ENCODE peak calls at places on chromosomes 1 and 21, in ten cellular contexts. C is Jurkat, Clone E6-1; V is epithelial cell of prostate; G is fibroblast of the aortic adventitia; B is AML-193; E is COR-L47; Z is psoas muscle; U is T follicular helper cell; J is iris pigment epithelial cell; D is AG09319. W is an unnamed sample.
A peak's percentile ranks its signal among the peaks of the same experiment; 100 is the strongest.

GRCh38 chr1:220759147-220759546 is 11.0 kb downstream of the MTARC2 start:
- DNase-seq in G (no peak), V (no peak), D (no peak), Z (no peak), E (no peak), B (no peak), J (no peak), U (no peak), C (no peak), W (no peak)

GRCh38 chr1:169106921-169107672 is 607 bp downstream of the ATP1B1 start:
- DNase-seq in E (no peak), D (no peak), G (peak; percentile 41), U (no peak), J (peak; percentile 46), C (no peak), B (peak; percentile 13), V (no peak), Z (peak; percentile 31), W (peak; percentile 41)

GRCh38 chr1:3096360-3096759 is 27.4 kb downstream of the PRDM16 start:
- DNase-seq in E (no peak), U (no peak), J (no peak), Z (no peak), C (no peak), G (no peak), V (no peak), B (no peak), D (no peak), W (no peak)

GRCh38 chr1:93878501-93878888 is 511 bp downstream of the DNTTIP2 start:
- DNase-seq in Z (peak; percentile 49), U (peak; percentile 48), V (peak; percentile 14), C (no peak), J (peak; percentile 17), D (no peak), B (peak; percentile 28), G (peak; percentile 18), E (no peak), W (no peak)

GRCh38 chr1:9687120-9687875 is 35.8 kb downstream of the PIK3CD start:
- DNase-seq in E (peak; percentile 62), B (no peak), C (peak; percentile 75), D (no peak), V (no peak), Z (peak; percentile 57), U (peak; percentile 60), G (no peak), J (peak; percentile 79), W (peak; percentile 39)

GRCh38 chr1:203028784-203029553 is 2.7 kb downstream of the PPFIA4 start:
- DNase-seq in E (no peak), B (no peak), J (no peak), V (no peak), G (no peak), C (no peak), D (no peak), U (no peak), Z (no peak), W (no peak)

GRCh38 chr1:153428790-153429189 is 12.5 kb downstream of the S100A7A start:
- DNase-seq in D (no peak), J (no peak), G (no peak), B (no peak), U (no peak), E (peak; percentile 36), V (no peak), C (no peak), Z (no peak), W (no peak)

GRCh38 chr1:209601809-209602657 is 18.5 kb downstream of the CAMK1G start:
- DNase-seq in U (no peak), E (peak; percentile 43), V (no peak), Z (no peak), C (peak; percentile 42), G (peak; percentile 66), B (peak; percentile 51), D (peak; percentile 25), J (peak; percentile 57), W (peak; percentile 56)

GRCh38 chr1:19468397-19468956 is 16.9 kb downstream of the CAPZB start:
- DNase-seq in G (no peak), D (no peak), C (no peak), U (peak; percentile 57), J (no peak), Z (no peak), E (no peak), V (peak; percentile 27), B (no peak), W (no peak)

GRCh38 chr1:64549464-64550239 is 79.7 kb downstream of the CACHD1 start:
- DNase-seq in D (no peak), B (no peak), Z (no peak), J (no peak), G (no peak), V (no peak), C (no peak), E (no peak), U (no peak), W (no peak)

GRCh38 chr21:46622226-46622625 is 13.2 kb upstream of the PRMT2 start:
- DNase-seq in B (peak; percentile 74), Z (no peak), V (no peak), G (no peak), J (peak; percentile 34), E (no peak), U (no peak), D (no peak), C (peak; percentile 89), W (no peak)

GRCh38 chr1:74522143-74522542 is 9.7 kb upstream of the LRRC53 start:
- DNase-seq in Z (no peak), J (no peak), E (no peak), U (no peak), B (no peak), G (no peak), D (no peak), V (no peak), C (no peak), W (no peak)

W was measured in HCEC 1CT.